ENCODE peak calls at places on chromosomes 7 and 10, in nine cellular contexts. M is T-cell; T is stimulated activated CD8-positive, alpha-beta memory T cell treated with anti-CD3 and anti-CD28 coated beads, Interleukin-4, amount 100 ng/mL, for 4 hours; W is activated T-helper 1 cell treated with anti-CD3 and anti-CD28 coated beads, Interleukin-2, amount 50 U/mL, for 16 hours; A is M059J; O is OCI-LY7; L is GM12891; V is Caco-2; Y is neural progenitor cell. R is an unnamed sample.

GRCh38 chr10:59606551-59606961 is 103.1 kb downstream of the SLC16A9 start:
- DNase-seq in O (no peak), M (no peak), Y (no peak), V (no peak), L (no peak), T (no peak), A (peak), W (no peak), R (no peak)

GRCh38 chr7:83588602-83589240 is 60.2 kb downstream of the SEMA3E start:
- DNase-seq in L (no peak), M (no peak), W (no peak), T (no peak), Y (no peak), V (no peak), O (no peak), A (peak), R (no peak)

GRCh38 chr7:128076831-128077271 is 45.6 kb upstream of the LRRC4 start:
- DNase-seq in L (no peak), A (no peak), Y (peak), V (no peak), O (no peak), M (no peak), T (no peak), W (no peak), R (no peak)

GRCh38 chr10:99742240-99742639 is 10.2 kb downstream of the CUTC start:
- DNase-seq in L (no peak), W (no peak), M (no peak), T (no peak), A (peak), V (no peak), Y (no peak), O (no peak), R (no peak)

GRCh38 chr10:106511917-106512316 is 652.6 kb downstream of the SORCS1 start:
- DNase-seq in Y (no peak), O (no peak), A (no peak), M (no peak), L (no peak), W (no peak), V (no peak), T (no peak), R (no peak)

GRCh38 chr7:4273566-4274230 is 408.4 kb upstream of the FOXK1 start:
- DNase-seq in W (no peak), T (no peak), O (no peak), Y (no peak), L (no peak), M (no peak), A (no peak), V (no peak), R (no peak)

GRCh38 chr7:157318015-157318706 is 18.6 kb upstream of the DNAJB6 start:
- DNase-seq in A (peak), W (no peak), L (no peak), M (no peak), T (no peak), Y (no peak), V (no peak), O (no peak), R (no peak)

GRCh38 chr10:117531371-117532002 is 11.1 kb upstream of the EMX2 start:
- DNase-seq in O (no peak), L (no peak), W (no peak), V (no peak), Y (no peak), T (no peak), M (no peak), A (no peak), R (no peak)

GRCh38 chr10:80485410-80486135 is 31.5 kb downstream of the TSPAN14 start:
- DNase-seq in A (no peak), Y (no peak), T (no peak), W (no peak), M (no peak), O (no peak), L (no peak), V (no peak), R (no peak)

GRCh38 chr7:95209276-95209675 is 115.1 kb downstream of the PON1 start:
- DNase-seq in L (no peak), O (no peak), M (no peak), Y (no peak), V (no peak), A (no peak), W (no peak), T (no peak), R (no peak)

GRCh38 chr10:124271671-124272070 is 147.1 kb downstream of the OAT start:
- DNase-seq in M (no peak), L (no peak), T (no peak), W (no peak), Y (no peak), O (no peak), V (no peak), A (no peak), R (no peak)

GRCh38 chr7:92179393-92179924 is 517 bp upstream of the LRRD1 start:
- DNase-seq in A (no peak), M (no peak), L (no peak), W (no peak), O (no peak), V (no peak), T (no peak), Y (peak), R (no peak)

GRCh38 chr10:125230251-125230650 is 69.9 kb upstream of the CTBP2 start:
- DNase-seq in Y (no peak), M (no peak), O (no peak), T (no peak), A (no peak), L (no peak), W (no peak), V (no peak), R (no peak)

GRCh38 chr7:47827886-47828285 is 120.4 kb downstream of the PKD1L1 start:
- DNase-seq in Y (no peak), O (no peak), T (no peak), A (no peak), W (no peak), M (no peak), V (no peak), L (no peak), R (no peak)

GRCh38 chr7:518630-519428 is 817 bp downstream of the PDGFA start:
- DNase-seq in T (no peak), V (peak), A (peak), M (no peak), O (no peak), L (no peak), Y (peak), W (no peak), R (no peak)

GRCh38 chr10:15725603-15726002 is 5.9 kb upstream of the ITGA8 start:
- DNase-seq in M (no peak), V (no peak), W (no peak), T (no peak), O (peak), L (no peak), A (peak), Y (peak), R (no peak)

GRCh38 chr10:91576096-91576545 is 56.8 kb downstream of the PPP1R3C start:
- DNase-seq in V (no peak), T (no peak), Y (no peak), O (no peak), A (peak), L (no peak), M (no peak), W (no peak), R (no peak)

GRCh38 chr7:40570218-40570617 is 435.4 kb downstream of the SUGCT start:
- DNase-seq in W (no peak), L (no peak), O (no peak), Y (peak), T (no peak), M (no peak), V (no peak), A (peak), R (no peak)

GRCh38 chr10:16986406-16987128 is 143.0 kb downstream of the CUBN start:
- DNase-seq in W (no peak), V (no peak), Y (peak), M (no peak), L (no peak), T (no peak), A (peak), O (no peak), R (no peak)

GRCh38 chr10:6842722-6843121 is 262.6 kb upstream of the PRKCQ start:
- DNase-seq in W (no peak), L (no peak), M (no peak), O (no peak), Y (no peak), T (no peak), A (no peak), V (no peak), R (no peak)

GRCh38 chr7:128031901-128032604 is 816 bp upstream of the LRRC4 start:
- DNase-seq in A (peak), L (peak), T (peak), V (no peak), M (peak), Y (peak), O (peak), W (no peak), R (peak)

GRCh38 chr10:89518108-89518507 is 17.3 kb downstream of the SLC16A12 start:
- DNase-seq in V (no peak), W (no peak), T (no peak), A (peak), O (no peak), Y (no peak), M (no peak), L (no peak), R (no peak)

GRCh38 chr7:55498142-55498541 is 74.2 kb downstream of the VOPP1 start:
- DNase-seq in W (no peak), V (no peak), T (no peak), O (no peak), M (peak), Y (no peak), A (no peak), L (no peak), R (no peak)

GRCh38 chr10:43235070-43235900 is 31.6 kb downstream of the RASGEF1A start:
- DNase-seq in M (no peak), T (no peak), O (no peak), A (no peak), Y (no peak), W (no peak), L (no peak), V (peak), R (no peak)

R was measured in effector CD8-positive, alpha-beta T cell.